ENCODE peak calls at places on chromosomes 1 and 21, in ten cellular contexts. D is MM.1S; J is body of pancreas; P is breast epithelium; Z is OCI-LY7; Q is mammary epithelial cell; V is CD4-positive, alpha-beta memory T cell; R is cardiac muscle cell; A is PC-9; U is thoracic aorta. S is an unnamed sample.

GRCh38 chr1:68962711-68963110 is 465.8 kb upstream of the DEPDC1 start:
- DNase-seq in J (no peak), R (no peak), P (no peak), A (no peak), Q (no peak), U (no peak), V (no peak), D (no peak), Z (no peak), S (peak)

GRCh38 chr1:36092166-36092797 is 3.6 kb downstream of the ADPRS start:
- DNase-seq in D (no peak), U (no peak), V (no peak), R (no peak), P (no peak), Q (no peak), Z (no peak), A (no peak), J (no peak), S (no peak)

GRCh38 chr21:42850866-42851391 is 28.4 kb downstream of the WDR4 start:
- DNase-seq in R (no peak), J (no peak), D (no peak), A (no peak), Z (peak), V (no peak), U (no peak), Q (no peak), P (no peak), S (peak)

GRCh38 chr1:5646486-5646885 is 345.7 kb downstream of the NPHP4 start:
- DNase-seq in P (no peak), V (no peak), J (no peak), R (no peak), D (no peak), U (no peak), Q (no peak), Z (no peak), A (no peak), S (no peak)

GRCh38 chr1:43529206-43529731 is 1.4 kb upstream of the PTPRF start:
- DNase-seq in J (peak), P (peak), V (peak), D (peak), Z (peak), U (peak), Q (peak), A (peak), R (peak), S (peak)

GRCh38 chr1:201288765-201289164 is 5.5 kb downstream of the PKP1 start:
- DNase-seq in Q (peak), R (no peak), J (no peak), D (no peak), V (no peak), P (no peak), U (no peak), A (no peak), Z (no peak), S (no peak)

GRCh38 chr1:154784924-154785531 is 85.1 kb downstream of the KCNN3 start:
- DNase-seq in R (peak), Z (peak), J (peak), A (no peak), Q (no peak), V (peak), P (no peak), D (peak), U (no peak), S (peak)

GRCh38 chr1:33088119-33088906 is 7.4 kb downstream of the AZIN2 start:
- DNase-seq in A (no peak), P (no peak), V (no peak), R (peak), Q (no peak), J (no peak), D (peak), Z (peak), U (no peak), S (no peak)

GRCh38 chr1:67555487-67556296 is 125.5 kb upstream of the SERBP1 start:
- DNase-seq in R (no peak), U (no peak), Z (no peak), A (no peak), J (no peak), Q (no peak), D (no peak), V (no peak), P (no peak), S (no peak)

GRCh38 chr1:191151321-191151807 is 673.7 kb upstream of the BRINP3 start:
- DNase-seq in P (no peak), Q (no peak), U (no peak), D (no peak), V (no peak), R (no peak), A (no peak), Z (no peak), J (no peak), S (no peak)

GRCh38 chr1:202433155-202434043 is 84.9 kb downstream of the PPP1R12B start:
- DNase-seq in A (no peak), D (no peak), V (no peak), U (no peak), Z (no peak), J (no peak), R (no peak), Q (no peak), P (no peak), S (no peak)

GRCh38 chr1:212984522-212985291 is 31.0 kb downstream of the ANGEL2 start:
- DNase-seq in A (no peak), R (no peak), J (no peak), D (no peak), Q (no peak), V (no peak), Z (no peak), P (no peak), U (no peak), S (no peak)

GRCh38 chr1:205665216-205665757 is 15.0 kb downstream of the SLC45A3 start:
- DNase-seq in R (no peak), Q (no peak), V (no peak), J (no peak), D (no peak), U (no peak), P (no peak), Z (peak), A (no peak), S (no peak)

GRCh38 chr1:205666372-205667166 is 13.7 kb downstream of the SLC45A3 start:
- DNase-seq in D (no peak), J (no peak), A (no peak), U (no peak), Z (peak), R (no peak), P (no peak), V (no peak), Q (no peak), S (no peak)

GRCh38 chr1:205663286-205663994 is 16.9 kb downstream of the SLC45A3 start:
- DNase-seq in R (no peak), P (no peak), A (no peak), U (no peak), D (no peak), V (no peak), J (peak), Z (no peak), Q (no peak), S (no peak)

GRCh38 chr1:205662791-205663190 is 17.5 kb downstream of the SLC45A3 start:
- DNase-seq in R (no peak), A (no peak), J (no peak), Q (no peak), D (no peak), P (no peak), V (no peak), Z (no peak), U (no peak), S (no peak)

GRCh38 chr1:205664399-205665108 is 15.8 kb downstream of the SLC45A3 start:
- DNase-seq in R (no peak), A (peak), Q (peak), V (no peak), P (no peak), U (no peak), D (no peak), J (peak), Z (peak), S (no peak)
- H3K4me3 ChIP-seq in R (no peak), A (peak), Q (no peak), V (no peak), P (peak), U (no peak), D (no peak), J (no peak), Z (peak), S (no peak)

GRCh38 chr1:172397221-172397620 is 23.3 kb upstream of the C1orf105 start:
- DNase-seq in Q (peak), V (no peak), U (no peak), R (peak), D (no peak), P (no peak), A (no peak), Z (no peak), J (no peak), S (no peak)

GRCh38 chr1:172391972-172392371 is 28.5 kb upstream of the C1orf105 start:
- DNase-seq in P (no peak), D (no peak), A (no peak), R (no peak), Q (no peak), V (no peak), U (no peak), J (no peak), Z (no peak), S (no peak)

GRCh38 chr1:172394811-172395210 is 25.7 kb upstream of the C1orf105 start:
- DNase-seq in P (no peak), A (no peak), Z (no peak), U (no peak), D (no peak), J (no peak), V (no peak), R (no peak), Q (no peak), S (no peak)

GRCh38 chr1:172393354-172393753 is 27.1 kb upstream of the C1orf105 start:
- DNase-seq in V (no peak), A (no peak), R (no peak), P (no peak), U (no peak), D (no peak), Q (no peak), J (peak), Z (peak), S (no peak)

DNA sequence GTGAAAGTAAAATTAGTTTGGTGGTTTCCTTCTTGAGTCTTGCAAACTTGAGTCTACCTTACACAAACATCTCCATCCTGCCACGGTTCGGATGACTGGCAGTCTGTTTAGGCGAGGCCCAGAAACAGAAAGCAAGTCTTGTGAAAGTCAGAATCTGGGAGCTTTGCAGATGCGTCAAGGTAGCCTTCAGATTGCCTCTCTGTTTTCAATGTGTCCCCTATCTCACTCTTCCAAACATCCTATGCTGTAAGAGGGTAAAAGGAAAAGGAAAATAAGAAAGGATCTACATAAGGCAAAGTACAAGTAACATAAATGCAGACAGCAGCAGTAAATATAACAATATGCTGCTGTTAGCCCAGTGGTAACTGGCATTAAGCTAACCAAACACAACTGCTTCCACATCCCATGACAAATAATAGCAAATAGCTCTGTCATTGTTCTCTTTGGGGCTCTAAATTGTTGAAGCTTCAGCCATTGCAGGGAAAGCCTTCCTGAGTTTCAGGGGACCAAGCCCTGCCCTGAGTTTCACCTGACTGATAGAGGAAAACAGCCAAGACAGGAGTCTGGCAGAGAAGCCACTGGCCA is 26.2 kb upstream of the C1orf105 start:
- DNase-seq in Z (peak), J (peak), R (no peak), D (peak), V (peak), U (no peak), P (no peak), Q (peak), A (no peak), S (peak)
- H3K27ac ChIP-seq in Z (peak), J (no peak), R (peak), D (no peak), V (peak), U (peak), P (peak), Q (no peak), A (no peak), S (peak)

DNA sequence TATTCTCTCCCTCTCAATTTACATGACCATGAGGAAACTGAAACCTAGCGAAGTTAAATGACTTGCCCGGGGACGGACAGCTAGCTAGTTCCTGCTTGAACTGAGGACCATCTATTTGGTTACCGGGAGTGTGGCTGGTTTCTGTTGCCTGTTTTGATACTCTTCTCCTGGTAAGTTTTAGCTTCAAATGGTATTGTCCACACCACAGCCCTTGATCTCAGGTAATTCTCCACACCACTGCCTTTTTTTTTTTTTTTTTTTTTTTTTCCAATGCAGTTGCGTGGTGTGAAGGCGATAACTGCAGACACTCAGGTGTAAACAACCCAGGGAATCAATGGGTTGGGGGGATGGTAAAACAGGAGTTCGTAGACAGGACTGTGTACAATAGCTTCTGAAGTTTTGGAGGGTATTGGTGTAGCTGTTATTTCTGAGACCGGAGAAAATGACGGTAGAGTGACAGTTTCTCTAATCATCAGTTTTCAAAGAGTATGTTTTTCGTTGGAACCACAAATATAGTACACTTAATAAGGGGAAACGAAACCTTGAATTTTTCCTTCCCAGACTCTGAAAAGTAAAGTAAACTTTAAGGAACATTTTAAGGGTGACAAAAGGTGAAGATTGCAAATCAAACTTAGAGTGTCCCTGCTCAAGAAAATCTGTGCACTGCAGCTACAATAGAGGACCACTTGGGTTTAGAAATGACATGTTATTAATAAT is 125.3 kb upstream of the CACYBP start:
- DNase-seq in R (no peak), Q (no peak), Z (peak), V (no peak), J (peak), U (no peak), A (peak), D (peak), P (no peak), S (no peak)
- H3K4me3 ChIP-seq in R (no peak), Q (no peak), Z (peak), V (no peak), J (no peak), U (peak), A (peak), D (peak), P (peak), S (no peak)

GRCh38 chr21:37273440-37273839 is 6.3 kb upstream of the VPS26C start:
- DNase-seq in U (no peak), V (no peak), A (no peak), R (no peak), D (no peak), J (no peak), P (no peak), Z (no peak), Q (no peak), S (no peak)
- H3K27ac ChIP-seq in U (no peak), V (no peak), A (no peak), R (no peak), D (peak), J (no peak), P (no peak), Z (no peak), Q (no peak), S (no peak)

GRCh38 chr21:44372616-44373015 is 19.2 kb downstream of the TRPM2 start:
- DNase-seq in A (no peak), D (no peak), Z (no peak), P (no peak), J (no peak), Q (no peak), U (no peak), V (no peak), R (no peak), S (no peak)

GRCh38 chr21:44368711-44369446 is 15.5 kb downstream of the TRPM2 start:
- DNase-seq in A (no peak), P (peak), V (no peak), R (no peak), Q (no peak), D (no peak), J (no peak), Z (no peak), U (no peak), S (no peak)

GRCh38 chr21:44371596-44371995 is 18.2 kb downstream of the TRPM2 start:
- DNase-seq in V (no peak), U (no peak), Q (no peak), A (no peak), R (no peak), Z (no peak), J (no peak), P (no peak), D (no peak), S (no peak)

GRCh38 chr21:44370771-44371410 is 17.5 kb downstream of the TRPM2 start:
- DNase-seq in Q (no peak), D (no peak), A (no peak), V (no peak), P (no peak), J (no peak), Z (no peak), U (no peak), R (no peak), S (no peak)

DNA sequence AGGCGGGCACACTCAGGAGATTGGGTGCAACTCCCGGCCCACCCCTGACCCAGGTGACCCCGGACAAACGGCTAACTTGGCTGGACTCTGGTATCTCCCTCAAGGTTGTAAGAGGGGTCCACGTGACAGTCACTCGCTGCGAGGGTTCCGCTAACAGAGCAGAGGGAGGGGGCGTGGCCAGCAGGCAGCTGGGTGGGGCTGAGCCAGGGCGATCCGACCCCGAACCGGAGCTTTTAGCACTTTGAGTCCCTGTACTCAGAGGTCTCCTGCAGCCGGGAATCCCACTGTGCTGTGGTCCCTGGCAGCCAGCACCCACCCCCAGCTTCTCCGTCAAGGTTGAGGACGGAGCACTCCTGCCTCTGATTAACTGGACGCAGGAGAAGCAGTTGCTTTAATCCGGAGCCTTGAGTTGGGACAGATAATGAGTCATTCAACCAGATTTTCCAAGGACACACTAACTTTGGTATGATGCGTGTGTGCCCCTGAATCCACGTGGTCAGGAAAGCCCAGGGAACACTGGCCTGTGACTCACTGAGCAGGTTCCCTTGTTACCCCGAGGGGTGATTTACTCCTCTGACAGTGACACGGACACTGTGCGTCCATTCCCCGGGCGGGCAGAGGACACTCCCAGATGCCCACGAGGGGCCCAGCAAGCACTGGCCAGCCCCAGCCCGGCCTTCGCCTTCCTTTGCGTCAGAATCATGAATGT is 16.8 kb downstream of the TRPM2 start:
- DNase-seq in U (no peak), Q (peak), D (no peak), Z (no peak), J (peak), A (peak), P (peak), V (no peak), R (peak), S (no peak)
- H3K4me3 ChIP-seq in U (no peak), Q (no peak), D (no peak), Z (no peak), J (no peak), A (no peak), P (peak), V (no peak), R (peak), S (no peak)